ENCODE peak calls at places on chromosome 9, in seven cellular contexts. U is AG20443, O is nephron progenitor cell, M is NCI-H748 treated with DMSO at 0.1 percent for 48 hours, D is T47D, B is DMS53, S is SHP77 treated with DMSO at 0.1 percent for 48 hours. W is an unnamed sample.

GRCh38 chr9:115204827-115205506 is 87.0 kb upstream of the TNC start:
- DNase-seq in U (peak), O (no peak), M (no peak), D (no peak), B (peak), S (no peak), W (no peak)

GRCh38 chr9:11973011-11973410 is 720.2 kb upstream of the TYRP1 start:
- DNase-seq in U (no peak), O (no peak), M (no peak), D (no peak), B (no peak), S (no peak), W (no peak)

GRCh38 chr9:129594632-129595031 is 26.3 kb downstream of the C9orf50 start:
- DNase-seq in U (no peak), O (no peak), M (no peak), D (no peak), B (no peak), S (no peak), W (no peak)

GRCh38 chr9:76687861-76688374 is 76.3 kb upstream of the PCA3 start:
- DNase-seq in U (peak), O (no peak), M (no peak), D (no peak), B (peak), S (no peak), W (no peak)

GRCh38 chr9:121301881-121302286 is 33.9 kb downstream of the GSN start:
- DNase-seq in U (no peak), O (no peak), M (no peak), D (no peak), B (no peak), S (no peak), W (no peak)

GRCh38 chr9:82763631-82764030 is 299.3 kb downstream of the RASEF start:
- DNase-seq in U (no peak), O (peak), M (no peak), D (peak), B (no peak), S (no peak), W (no peak)

GRCh38 chr9:71130521-71130920 is 9.1 kb upstream of the TRPM3 start:
- DNase-seq in U (no peak), O (no peak), M (no peak), D (no peak), B (no peak), S (no peak), W (no peak)

GRCh38 chr9:118630931-118631595 is 738.2 kb downstream of the BRINP1 start:
- DNase-seq in U (no peak), O (no peak), M (no peak), D (no peak), B (no peak), S (no peak), W (no peak)

GRCh38 chr9:21081999-21082398 is 4.3 kb upstream of the IFNB1 start:
- DNase-seq in U (no peak), O (no peak), M (no peak), D (no peak), B (no peak), S (no peak), W (no peak)

GRCh38 chr9:34123682-34124081 is 2.8 kb downstream of the DCAF12 start:
- DNase-seq in U (no peak), O (no peak), M (no peak), D (no peak), B (no peak), S (no peak), W (no peak)

GRCh38 chr9:124046189-124046588 is 34.6 kb downstream of the LHX2 start:
- DNase-seq in U (no peak), O (no peak), M (no peak), D (no peak), B (no peak), S (no peak), W (no peak)

GRCh38 chr9:69564557-69564956 is 107.6 kb downstream of the APBA1 start:
- DNase-seq in U (no peak), O (no peak), M (no peak), D (no peak), B (no peak), S (no peak), W (no peak)

GRCh38 chr9:118929317-118929716 is 439.9 kb downstream of the BRINP1 start:
- DNase-seq in U (peak), O (no peak), M (no peak), D (no peak), B (no peak), S (no peak), W (no peak)

GRCh38 chr9:34267660-34268059 is 61.4 kb downstream of the KIF24 start:
- DNase-seq in U (no peak), O (no peak), M (no peak), D (no peak), B (peak), S (no peak), W (no peak)

GRCh38 chr9:1047605-1048235 is 2.4 kb upstream of the DMRT2 start:
- DNase-seq in U (peak), O (peak), M (no peak), D (no peak), B (peak), S (no peak), W (no peak)

W was measured in effector memory CD4-positive, alpha-beta T cell.